ENCODE peak calls at places on chromosome 11, in four cellular contexts. D is MM.1S, L is brain microvascular endothelial cell, A is fibroblast of mammary gland. B is an unnamed sample.

GRCh38 chr11:83836883-83837654 is 550.9 kb upstream of the CCDC90B start:
- DNase-seq in D (peak; percentile 44), L (peak; percentile 60), A (peak; percentile 54), B (no peak)

GRCh38 chr11:56659755-56660154 is 3.7 kb upstream of the OR5AR1 start:
- DNase-seq in D (no peak), L (no peak), A (no peak), B (no peak)

GRCh38 chr11:14956111-14956510 is 16.0 kb downstream of the CALCA start:
- DNase-seq in D (no peak), L (no peak), A (no peak), B (no peak)

GRCh38 chr11:134385774-134386565 is 26.1 kb downstream of the B3GAT1 start:
- DNase-seq in D (no peak), L (no peak), A (no peak), B (no peak)

GRCh38 chr11:78213526-78214330 is 25.0 kb downstream of the USP35 start:
- DNase-seq in D (no peak), L (no peak), A (no peak), B (no peak)

GRCh38 chr11:130834886-130835285 is 81.4 kb downstream of the SNX19 start:
- DNase-seq in D (peak; percentile 65), L (no peak), A (peak; percentile 73), B (no peak)

GRCh38 chr11:106925245-106925644 is 93.0 kb downstream of the GUCY1A2 start:
- DNase-seq in D (no peak), L (no peak), A (peak; percentile 58), B (no peak)

GRCh38 chr11:36509265-36509664 is 807 bp downstream of the TRAF6 start:
- DNase-seq in D (peak; percentile 49), L (peak; percentile 29), A (peak; percentile 24), B (no peak)

GRCh38 chr11:102360681-102361080 is 13.7 kb downstream of the BIRC2 start:
- DNase-seq in D (no peak), L (no peak), A (no peak), B (no peak)

GRCh38 chr11:107824668-107825369 is 33.8 kb downstream of the SLC35F2 start:
- DNase-seq in D (no peak), L (no peak), A (peak; percentile 39), B (no peak)

GRCh38 chr11:74754507-74755255 is 6.0 kb downstream of the RNF169 start:
- DNase-seq in D (no peak), L (peak; percentile 53), A (peak; percentile 92), B (peak; percentile 81)

GRCh38 chr11:35549787-35550186 is 24.4 kb upstream of the PAMR1 start:
- DNase-seq in D (no peak), L (peak; percentile 97), A (peak; percentile 97), B (peak; percentile 95)

GRCh38 chr11:100403817-100404216 is 283.3 kb upstream of the ARHGAP42 start:
- DNase-seq in D (no peak), L (peak; percentile 59), A (no peak), B (peak; percentile 52)

GRCh38 chr11:8685306-8685705 is 2.7 kb downstream of the RPL27A start:
- DNase-seq in D (no peak), L (no peak), A (no peak), B (no peak)
- H3K4me3 ChIP-seq in D (peak overlapping the region; percentile 99), L (peak overlapping the region; percentile 96), A (peak overlapping the region; percentile 85), B (peak overlapping the region; percentile 76)

GRCh38 chr11:111299111-111300026 is 1.0 kb downstream of the POU2AF3 start:
- DNase-seq in D (no peak), L (peak; percentile 11), A (peak; percentile 33), B (no peak)
- TF ChIP-seq CTCF in D (no peak), L (peak; percentile 58), A (peak; percentile 44), B (peak; percentile 56)

GRCh38 chr11:44186531-44186930 is 91.1 kb downstream of the EXT2 start:
- DNase-seq in D (no peak), L (no peak), A (no peak), B (no peak)

GRCh38 chr11:44190883-44191230 is 95.4 kb downstream of the EXT2 start:
- DNase-seq in D (no peak), L (no peak), A (no peak), B (no peak)

GRCh38 chr11:44189986-44190882 is 94.8 kb downstream of the EXT2 start:
- DNase-seq in D (no peak), L (no peak), A (peak; percentile 33), B (no peak)

GRCh38 chr11:44191322-44192014 is 96.0 kb downstream of the EXT2 start:
- DNase-seq in D (no peak), L (no peak), A (no peak), B (no peak)

DNA sequence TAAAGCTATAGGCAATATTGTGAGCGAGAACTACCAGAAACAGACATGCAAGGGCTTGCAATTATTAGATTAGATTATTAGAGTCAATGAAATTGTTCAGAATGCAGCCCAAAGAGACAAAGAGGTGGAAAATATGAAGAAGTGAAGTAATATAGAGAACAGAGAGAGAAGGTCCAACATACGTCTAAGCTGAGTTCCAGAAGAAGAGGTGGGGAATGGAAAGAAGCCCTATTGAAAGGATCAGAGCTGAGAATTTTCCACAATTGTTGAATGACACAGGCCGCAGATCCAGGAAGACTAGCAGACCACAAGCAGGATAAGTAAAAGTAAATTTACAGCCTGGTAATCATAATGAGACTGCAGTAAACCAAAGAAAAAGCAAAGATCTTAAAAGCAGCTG is 93.2 kb downstream of the EXT2 start:
- DNase-seq in D (no peak), L (no peak), A (peak; percentile 28), B (no peak)
- H3K4me3 ChIP-seq in D (no peak overlapping the region), L (no peak overlapping the region), A (no peak overlapping the region), B (no peak overlapping the region)

GRCh38 chr11:116641561-116642045 is 131.2 kb downstream of the BUD13 start:
- DNase-seq in D (peak; percentile 21), L (peak; percentile 11), A (no peak), B (no peak)

GRCh38 chr11:116644201-116644947 is 128.4 kb downstream of the BUD13 start:
- DNase-seq in D (no peak), L (no peak), A (no peak), B (no peak)

GRCh38 chr11:116642481-116642880 is 130.3 kb downstream of the BUD13 start:
- DNase-seq in D (no peak), L (no peak), A (no peak), B (no peak)

GRCh38 chr11:116643521-116643920 is 129.3 kb downstream of the BUD13 start:
- DNase-seq in D (no peak), L (no peak), A (no peak), B (no peak)

DNA sequence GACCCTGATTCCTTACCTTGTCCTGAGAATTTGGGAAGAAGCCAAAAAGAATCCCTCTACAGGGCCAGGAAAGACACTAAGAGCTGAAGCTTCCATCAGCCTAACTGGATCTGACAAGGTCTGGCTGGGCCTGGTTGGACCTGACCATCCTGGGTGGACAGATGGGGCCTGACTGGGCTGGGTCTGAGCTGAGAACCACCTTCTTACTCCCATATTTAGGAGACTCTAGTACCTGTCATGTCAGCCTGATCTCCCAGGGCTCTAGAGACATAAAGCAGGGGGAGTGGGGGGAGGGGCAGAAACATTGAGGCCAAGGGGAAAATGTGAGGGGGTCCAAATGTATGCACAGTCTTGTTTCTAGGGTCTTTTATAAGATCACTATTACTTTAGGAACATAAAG is 129.9 kb downstream of the BUD13 start:
- DNase-seq in D (no peak), L (no peak), A (no peak), B (no peak)
- TF ChIP-seq CTCF in D (no peak), L (no peak), A (no peak), B (no peak)

DNA sequence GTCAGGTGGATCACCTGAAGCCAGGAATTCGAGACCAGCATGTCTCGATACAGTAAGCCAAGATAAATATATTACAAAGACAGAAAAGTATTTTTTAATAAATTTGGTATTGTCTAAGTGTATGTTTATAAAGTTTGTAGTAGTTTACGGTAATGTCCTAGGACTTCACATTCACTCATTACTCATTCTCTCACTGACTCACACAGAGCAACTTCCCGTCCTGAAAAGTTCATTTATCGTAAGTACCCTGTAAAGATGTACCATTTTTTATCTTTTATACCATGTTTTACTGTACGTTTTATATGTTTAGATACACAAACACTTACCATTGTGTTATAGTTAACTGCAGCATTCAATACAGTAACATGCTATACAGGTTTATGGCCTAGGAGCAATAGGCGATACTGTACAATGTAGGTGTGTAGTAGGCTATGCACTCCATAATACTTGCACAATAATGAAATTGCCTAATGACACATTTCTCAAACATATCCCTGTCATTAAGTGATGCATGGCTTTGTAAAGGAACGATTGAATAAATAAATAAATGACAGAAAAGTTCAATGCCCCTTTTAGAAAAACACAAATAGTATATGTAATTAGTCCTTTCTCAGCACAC is 12.5 kb upstream of the CARD18 start:
- DNase-seq in D (no peak), L (peak; percentile 35), A (peak; percentile 75), B (no peak)
- H3K4me3 ChIP-seq in D (no peak overlapping the region), L (no peak overlapping the region), A (no peak overlapping the region), B (no peak overlapping the region)

GRCh38 chr11:68753300-68753699 is 2.0 kb upstream of the TESMIN start:
- DNase-seq in D (no peak), L (no peak), A (no peak), B (no peak)
- TF ChIP-seq CTCF in D (peak; percentile 6), L (no peak), A (no peak), B (no peak)

GRCh38 chr11:10125522-10126133 is 168.4 kb downstream of the SBF2 start:
- DNase-seq in D (no peak), L (no peak), A (peak; percentile 86), B (no peak)

GRCh38 chr11:10118830-10119229 is 175.2 kb downstream of the SBF2 start:
- DNase-seq in D (no peak), L (no peak), A (peak; percentile 35), B (no peak)

GRCh38 chr11:10116588-10116987 is 177.4 kb downstream of the SBF2 start:
- DNase-seq in D (no peak), L (no peak), A (no peak), B (no peak)

GRCh38 chr11:10117709-10118341 is 176.2 kb downstream of the SBF2 start:
- DNase-seq in D (no peak), L (no peak), A (peak; percentile 79), B (no peak)

GRCh38 chr11:10122337-10123197 is 171.5 kb downstream of the SBF2 start:
- DNase-seq in D (no peak), L (peak; percentile 22), A (peak; percentile 43), B (no peak)
- H3K4me3 ChIP-seq in D (no peak overlapping the region), L (no peak overlapping the region), A (no peak overlapping the region), B (no peak overlapping the region)

GRCh38 chr11:119479685-119480275 is 56.8 kb upstream of the THY1 start:
- DNase-seq in D (peak; percentile 32), L (peak; percentile 44), A (peak; percentile 42), B (no peak)
- TF ChIP-seq CTCF in D (peak; percentile 57), L (peak; percentile 88), A (peak; percentile 53), B (peak; percentile 86)

GRCh38 chr11:114296190-114296978 is at the start of gene NNMT:
- DNase-seq in D (no peak), L (peak; percentile 90), A (peak; percentile 99), B (peak; percentile 92)

GRCh38 chr11:114297806-114298700 is 1.9 kb downstream of the NNMT start:
- DNase-seq in D (no peak), L (no peak), A (no peak), B (no peak)

GRCh38 chr11:114298701-114299090 is 2.5 kb downstream of the NNMT start:
- DNase-seq in D (no peak), L (no peak), A (no peak), B (no peak)

GRCh38 chr11:114295676-114296081 is 520 bp upstream of the NNMT start:
- DNase-seq in D (no peak), L (no peak), A (no peak), B (no peak)

GRCh38 chr11:114296979-114297372 is 777 bp downstream of the NNMT start:
- DNase-seq in D (no peak), L (no peak), A (no peak), B (no peak)
- H3K4me3 ChIP-seq in D (no peak overlapping the region), L (peak overlapping the region; percentile 68), A (peak overlapping the region; percentile 82), B (peak overlapping the region; percentile 67)

B was measured in AG04450.